ENCODE peak calls at places on chromosome 14, in four cellular contexts. L, Z, W and U are unnamed samples.
A peak's percentile ranks its signal among the peaks of the same experiment; 100 is the strongest.

GRCh38 chr14:34797747-34798583 is 77.2 kb downstream of the BAZ1A start:
- DNase-seq in L (no peak), Z (peak; percentile 54), W (no peak), U (no peak)

GRCh38 chr14:76706811-76707210 is 54.5 kb upstream of the VASH1 start:
- DNase-seq in L (no peak), Z (no peak), W (no peak), U (no peak)

GRCh38 chr14:76498976-76499375 is 123.0 kb downstream of the ESRRB start:
- DNase-seq in L (no peak), Z (no peak), W (no peak), U (no peak)

GRCh38 chr14:30600907-30601578 is 21.1 kb upstream of the SCFD1 start:
- DNase-seq in L (peak; percentile 15), Z (no peak), W (no peak), U (no peak)

GRCh38 chr14:55832122-55832911 is 252.3 kb downstream of the KTN1 start:
- DNase-seq in L (peak; percentile 76), Z (no peak), W (no peak), U (no peak)

GRCh38 chr14:67417633-67418032 is 5.7 kb upstream of the PLEK2 start:
- DNase-seq in L (peak; percentile 25), Z (no peak), W (no peak), U (peak; percentile 55)

GRCh38 chr14:21520718-21521117 is 5.4 kb downstream of the SALL2 start:
- DNase-seq in L (no peak), Z (no peak), W (no peak), U (no peak)

GRCh38 chr14:73424453-73424852 is 33.9 kb downstream of the NUMB start:
- DNase-seq in L (peak; percentile 36), Z (no peak), W (no peak), U (peak; percentile 14)

GRCh38 chr14:68157971-68158371 is 338.4 kb downstream of the RAD51B start:
- DNase-seq in L (peak; percentile 41), Z (no peak), W (no peak), U (no peak)

GRCh38 chr14:103313704-103314103 is 20.3 kb upstream of the EIF5 start:
- DNase-seq in L (no peak), Z (no peak), W (no peak), U (no peak)

GRCh38 chr14:68109132-68109531 is 289.6 kb downstream of the RAD51B start:
- DNase-seq in L (peak; percentile 49), Z (no peak), W (no peak), U (peak; percentile 65)

GRCh38 chr14:97177016-97177415 is 379.8 kb downstream of the VRK1 start:
- DNase-seq in L (no peak), Z (peak; percentile 44), W (no peak), U (no peak)

GRCh38 chr14:26554069-26554772 is 43.6 kb downstream of the NOVA1 start:
- DNase-seq in L (no peak), Z (no peak), W (no peak), U (no peak)

DNA sequence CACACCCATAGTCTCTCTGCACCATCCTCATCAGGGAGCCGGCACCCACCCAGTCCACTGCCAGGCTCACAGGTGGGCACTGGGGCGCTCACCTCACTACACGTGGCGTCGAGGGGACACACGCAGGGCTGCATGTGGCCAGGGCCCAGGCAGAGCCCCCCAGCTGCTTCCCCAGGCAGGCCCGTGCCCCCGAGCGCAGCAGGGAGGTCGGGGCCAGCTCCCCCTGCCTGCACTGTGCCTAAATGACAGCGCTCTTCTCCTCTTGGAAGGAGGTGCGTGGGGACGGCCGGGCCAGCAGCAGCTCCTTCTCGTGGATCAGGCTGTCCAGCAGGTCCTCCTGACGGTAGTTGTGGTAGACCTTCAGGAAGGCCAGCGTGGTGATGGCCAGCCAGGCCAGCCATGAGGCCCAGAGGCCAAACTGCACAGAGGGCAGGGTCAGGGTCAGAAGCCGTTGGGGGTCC is 11.3 kb downstream of the TMEM179 start:
- DNase-seq in L (no peak), Z (no peak), W (no peak), U (no peak)
- H3K9me3 ChIP-seq in L (no peaks in the 10 kb centered on the region), Z (no peaks in the 10 kb centered on the region), W (no peaks in the 10 kb centered on the region), U (no peaks in the 10 kb centered on the region)

GRCh38 chr14:33555710-33556350 is 395.0 kb downstream of the EGLN3 start:
- DNase-seq in L (no peak), Z (no peak), W (no peak), U (no peak)
- H3K14ac ChIP-seq in L (no peak overlapping the region), Z (no peak overlapping the region), W (no peak overlapping the region), U (no peak overlapping the region)

GRCh38 chr14:85619866-85620265 is 89.9 kb downstream of the FLRT2 start:
- DNase-seq in L (peak; percentile 4), Z (no peak), W (no peak), U (no peak)

GRCh38 chr14:85620937-85621336 is 91.0 kb downstream of the FLRT2 start:
- DNase-seq in L (no peak), Z (no peak), W (no peak), U (no peak)

GRCh38 chr14:85625925-85626585 is 96.1 kb downstream of the FLRT2 start:
- DNase-seq in L (peak; percentile 8), Z (no peak), W (no peak), U (no peak)

GRCh38 chr14:85622106-85622505 is 92.2 kb downstream of the FLRT2 start:
- DNase-seq in L (no peak), Z (no peak), W (no peak), U (no peak)

GRCh38 chr14:85622986-85623385 is 93.0 kb downstream of the FLRT2 start:
- DNase-seq in L (no peak), Z (no peak), W (no peak), U (no peak)
- H3K9me3 ChIP-seq in L (no peaks in the 10 kb centered on the region), Z (no peaks in the 10 kb centered on the region), W (no peaks in the 10 kb centered on the region), U (peaks cover 2% of the 10 kb centered on the region)

DNA sequence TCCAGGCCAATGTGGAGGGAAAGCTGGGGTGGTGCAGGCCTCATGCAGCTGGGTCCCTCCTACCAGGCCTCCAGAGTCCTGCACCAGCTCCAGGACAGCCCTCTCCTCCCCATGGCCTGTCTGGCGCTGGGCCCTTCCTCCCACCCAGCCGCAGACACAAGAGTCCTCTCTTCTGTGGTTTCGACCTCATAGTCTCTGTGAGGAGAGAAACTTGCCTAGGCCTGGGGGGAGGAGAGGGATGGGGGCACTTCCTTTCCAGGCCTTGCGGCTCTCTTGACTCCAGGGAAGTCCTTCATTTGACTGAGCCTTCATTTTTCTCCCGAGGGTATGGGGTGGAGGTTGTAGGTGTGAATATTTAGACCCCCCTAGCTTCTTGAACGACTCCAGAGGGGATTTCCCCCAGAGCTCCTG is 2.3 kb downstream of the MMP14 start:
- DNase-seq in L (peak; percentile 66), Z (no peak), W (no peak), U (peak; percentile 86)
- H3K14ac ChIP-seq in L (peak overlapping the region; percentile 68), Z (no peak overlapping the region), W (no peak overlapping the region), U (no peak overlapping the region)

DNA sequence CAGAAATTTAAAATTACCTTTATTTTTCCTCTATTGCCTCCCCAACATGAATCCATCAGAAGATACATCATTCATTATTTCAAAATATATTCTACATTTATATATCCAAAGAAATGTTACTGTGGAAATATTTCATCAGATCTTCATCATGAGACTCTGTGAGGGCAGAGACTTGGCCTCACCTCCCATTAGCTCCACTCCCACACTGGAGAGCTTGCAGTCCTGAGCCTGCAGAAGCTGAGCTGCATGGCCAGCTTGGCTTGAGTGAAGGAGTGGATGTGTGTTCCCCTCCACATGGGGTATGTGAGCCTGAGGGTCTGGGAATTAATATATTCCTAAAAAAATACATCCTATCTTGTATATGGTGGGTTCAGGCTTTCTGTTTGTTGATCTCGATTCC is 961.9 kb downstream of the TMEM121 start:
- DNase-seq in L (no peak), Z (no peak), W (no peak), U (no peak)
- H3K9me3 ChIP-seq in L (peaks cover 17% of the 10 kb centered on the region), Z (peaks cover 76% of the 10 kb centered on the region), W (no peaks in the 10 kb centered on the region), U (no peaks in the 10 kb centered on the region)

GRCh38 chr14:74616996-74617700 is 5.1 kb upstream of the LTBP2 start:
- DNase-seq in L (no peak), Z (no peak), W (no peak), U (no peak)
- H3K14ac ChIP-seq in L (peak overlapping the region; percentile 97), Z (no peak overlapping the region), W (no peak overlapping the region), U (no peak overlapping the region)